ENCODE peak calls at places on chromosomes 3 and 15, in six cellular contexts. One of them, this sample, is unnamed.
A peak's percentile ranks its signal among the peaks of the same experiment; 100 is the strongest.

GRCh38 chr3:55718074-55718473 is 231.0 kb upstream of the WNT5A start:
- DNase-seq in T-helper 9 cell: no peak
- DNase-seq in GOT3: no peak
- DNase-seq in SK-N-SH: peak; percentile 15
- DNase-seq in foreskin fibroblast: no peak
- DNase-seq in left ventricle myocardium superior: no peak
- DNase-seq in this sample: no peak

GRCh38 chr15:55649058-55649423 is 60.9 kb upstream of the PYGO1 start:
- DNase-seq in T-helper 9 cell: no peak
- DNase-seq in GOT3: no peak
- DNase-seq in SK-N-SH: no peak
- DNase-seq in foreskin fibroblast: peak; percentile 73
- DNase-seq in left ventricle myocardium superior: no peak
- DNase-seq in this sample: no peak

GRCh38 chr3:139634236-139634635 is 43.5 kb downstream of the NMNAT3 start:
- DNase-seq in T-helper 9 cell: no peak
- DNase-seq in GOT3: no peak
- DNase-seq in SK-N-SH: no peak
- DNase-seq in foreskin fibroblast: peak; percentile 18
- DNase-seq in left ventricle myocardium superior: no peak
- DNase-seq in this sample: no peak

GRCh38 chr15:91965501-91966180 is 112.1 kb downstream of the SLCO3A1 start:
- DNase-seq in T-helper 9 cell: no peak
- DNase-seq in GOT3: peak; percentile 42
- DNase-seq in SK-N-SH: no peak
- DNase-seq in foreskin fibroblast: peak; percentile 83
- DNase-seq in left ventricle myocardium superior: no peak
- DNase-seq in this sample: no peak

GRCh38 chr15:78108300-78109084 is 16.1 kb downstream of the SH2D7 start:
- DNase-seq in T-helper 9 cell: peak; percentile 78
- DNase-seq in GOT3: peak; percentile 17
- DNase-seq in SK-N-SH: peak; percentile 87
- DNase-seq in foreskin fibroblast: peak; percentile 94
- DNase-seq in left ventricle myocardium superior: peak; percentile 92
- DNase-seq in this sample: peak; percentile 72

GRCh38 chr3:89446593-89446992 is 339.2 kb downstream of the EPHA3 start:
- DNase-seq in T-helper 9 cell: no peak
- DNase-seq in GOT3: no peak
- DNase-seq in SK-N-SH: no peak
- DNase-seq in foreskin fibroblast: no peak
- DNase-seq in left ventricle myocardium superior: no peak
- DNase-seq in this sample: no peak

GRCh38 chr3:38773528-38773927 is 42.5 kb downstream of the SCN10A start:
- DNase-seq in T-helper 9 cell: no peak
- DNase-seq in GOT3: no peak
- DNase-seq in SK-N-SH: no peak
- DNase-seq in foreskin fibroblast: no peak
- DNase-seq in left ventricle myocardium superior: no peak
- DNase-seq in this sample: no peak

GRCh38 chr3:39166932-39167532 is 13.6 kb upstream of the CSRNP1 start:
- DNase-seq in T-helper 9 cell: no peak
- DNase-seq in GOT3: no peak
- DNase-seq in SK-N-SH: no peak
- DNase-seq in foreskin fibroblast: peak; percentile 96
- DNase-seq in left ventricle myocardium superior: no peak
- DNase-seq in this sample: no peak

GRCh38 chr3:115784739-115785571 is 161.6 kb downstream of the GAP43 start:
- DNase-seq in T-helper 9 cell: no peak
- DNase-seq in GOT3: no peak
- DNase-seq in SK-N-SH: peak; percentile 68
- DNase-seq in foreskin fibroblast: peak; percentile 97
- DNase-seq in left ventricle myocardium superior: no peak
- DNase-seq in this sample: no peak

GRCh38 chr3:195440379-195440778 is 2.4 kb downstream of the ACAP2 start:
- DNase-seq in T-helper 9 cell: no peak
- DNase-seq in GOT3: no peak
- DNase-seq in SK-N-SH: no peak
- DNase-seq in foreskin fibroblast: no peak
- DNase-seq in left ventricle myocardium superior: no peak
- DNase-seq in this sample: no peak

GRCh38 chr3:157127831-157128767 is 31.8 kb downstream of the CCNL1 start:
- DNase-seq in T-helper 9 cell: peak; percentile 47
- DNase-seq in GOT3: peak; percentile 70
- DNase-seq in SK-N-SH: no peak
- DNase-seq in foreskin fibroblast: peak; percentile 89
- DNase-seq in left ventricle myocardium superior: peak; percentile 63
- DNase-seq in this sample: peak; percentile 41

GRCh38 chr15:65326109-65326508 is 21.6 kb downstream of the RNU5B-1 start:
- DNase-seq in T-helper 9 cell: no peak
- DNase-seq in GOT3: no peak
- DNase-seq in SK-N-SH: peak; percentile 71
- DNase-seq in foreskin fibroblast: peak; percentile 14
- DNase-seq in left ventricle myocardium superior: peak; percentile 61
- DNase-seq in this sample: no peak

GRCh38 chr15:90780916-90781315 is 63.8 kb downstream of the BLM start:
- DNase-seq in T-helper 9 cell: no peak
- DNase-seq in GOT3: no peak
- DNase-seq in SK-N-SH: no peak
- DNase-seq in foreskin fibroblast: no peak
- DNase-seq in left ventricle myocardium superior: no peak
- DNase-seq in this sample: no peak

GRCh38 chr3:184842433-184842832 is 30.5 kb downstream of the VPS8 start:
- DNase-seq in T-helper 9 cell: no peak
- DNase-seq in GOT3: no peak
- DNase-seq in SK-N-SH: no peak
- DNase-seq in foreskin fibroblast: peak; percentile 11
- DNase-seq in left ventricle myocardium superior: no peak
- DNase-seq in this sample: no peak

GRCh38 chr15:63436872-63437375 is 55.3 kb upstream of the CA12 start:
- DNase-seq in T-helper 9 cell: peak; percentile 66
- DNase-seq in GOT3: peak; percentile 38
- DNase-seq in SK-N-SH: peak; percentile 71
- DNase-seq in foreskin fibroblast: peak; percentile 87
- DNase-seq in left ventricle myocardium superior: peak; percentile 86
- DNase-seq in this sample: peak; percentile 65

GRCh38 chr3:169390741-169391300 is 272.7 kb downstream of the MECOM start:
- DNase-seq in T-helper 9 cell: no peak
- DNase-seq in GOT3: no peak
- DNase-seq in SK-N-SH: no peak
- DNase-seq in foreskin fibroblast: no peak
- DNase-seq in left ventricle myocardium superior: no peak
- DNase-seq in this sample: no peak

GRCh38 chr15:80818996-80819395 is 39.8 kb downstream of the CEMIP start:
- DNase-seq in T-helper 9 cell: no peak
- DNase-seq in GOT3: no peak
- DNase-seq in SK-N-SH: no peak
- DNase-seq in foreskin fibroblast: no peak
- DNase-seq in left ventricle myocardium superior: no peak
- DNase-seq in this sample: no peak

GRCh38 chr3:16528581-16528993 is 15.1 kb upstream of the RFTN1 start:
- DNase-seq in T-helper 9 cell: no peak
- DNase-seq in GOT3: peak; percentile 41
- DNase-seq in SK-N-SH: no peak
- DNase-seq in foreskin fibroblast: no peak
- DNase-seq in left ventricle myocardium superior: peak; percentile 73
- DNase-seq in this sample: no peak

GRCh38 chr3:139526146-139526545 is 13.4 kb downstream of the RBP1 start:
- DNase-seq in T-helper 9 cell: no peak
- DNase-seq in GOT3: no peak
- DNase-seq in SK-N-SH: no peak
- DNase-seq in foreskin fibroblast: no peak
- DNase-seq in left ventricle myocardium superior: no peak
- DNase-seq in this sample: no peak

GRCh38 chr15:61880079-61880478 is 180.2 kb downstream of the VPS13C start:
- DNase-seq in T-helper 9 cell: no peak
- DNase-seq in GOT3: no peak
- DNase-seq in SK-N-SH: no peak
- DNase-seq in foreskin fibroblast: no peak
- DNase-seq in left ventricle myocardium superior: no peak
- DNase-seq in this sample: no peak